ENCODE peak calls at places on chromosomes 1 and 21, in four cellular contexts. One of them, this sample, is unnamed.

GRCh38 chr1:37926061-37926924 is 20.6 kb downstream of the INPP5B start:
- DNase-seq in HepG2: no peak
- DNase-seq in K562: no peak
- DNase-seq in A549: no peak
- DNase-seq in this sample: no peak

GRCh38 chr1:28751315-28752056 is 14.7 kb downstream of the YTHDF2 start:
- DNase-seq in HepG2: no peak
- DNase-seq in K562: peak; percentile 40
- DNase-seq in A549: no peak
- DNase-seq in this sample: peak; percentile 40

GRCh38 chr1:26067432-26067911 is at the start of gene TRIM63:
- DNase-seq in HepG2: no peak
- DNase-seq in K562: no peak
- DNase-seq in A549: no peak
- DNase-seq in this sample: no peak

GRCh38 chr1:246297314-246298273 is 209.5 kb downstream of the SMYD3 start:
- DNase-seq in HepG2: no peak
- DNase-seq in K562: no peak
- DNase-seq in A549: no peak
- DNase-seq in this sample: no peak

GRCh38 chr1:181936269-181936668 is 125.2 kb downstream of the ZNF648 start:
- DNase-seq in HepG2: no peak
- DNase-seq in K562: no peak
- DNase-seq in A549: no peak
- DNase-seq in this sample: no peak

GRCh38 chr1:209556159-209556690 is 27.3 kb upstream of the CAMK1G start:
- DNase-seq in HepG2: no peak
- DNase-seq in K562: no peak
- DNase-seq in A549: no peak
- DNase-seq in this sample: no peak

GRCh38 chr1:231070758-231071443 is 30.8 kb upstream of the FAM89A start:
- DNase-seq in HepG2: no peak
- DNase-seq in K562: no peak
- DNase-seq in A549: no peak
- DNase-seq in this sample: peak; percentile 71

GRCh38 chr1:154453577-154454352 is 48.3 kb upstream of the TDRD10 start:
- DNase-seq in HepG2: peak; percentile 37
- DNase-seq in K562: no peak
- DNase-seq in A549: no peak
- DNase-seq in this sample: no peak

GRCh38 chr1:78146137-78146822 is 100.5 kb downstream of the GIPC2 start:
- DNase-seq in HepG2: no peak
- DNase-seq in K562: no peak
- DNase-seq in A549: no peak
- DNase-seq in this sample: no peak

GRCh38 chr21:9758888-9759287 is 762.5 kb upstream of the TPTE start:
- DNase-seq in HepG2: no peak
- DNase-seq in K562: no peak
- DNase-seq in A549: no peak
- DNase-seq in this sample: no peak
- H3K9me3 ChIP-seq in HepG2: peaks cover 95% of the 10 kb centered on the region
- H3K9me3 ChIP-seq in K562: no peaks in the 10 kb centered on the region
- H3K9me3 ChIP-seq in A549: no peaks in the 10 kb centered on the region
- H3K9me3 ChIP-seq in this sample: peaks cover 28% of the 10 kb centered on the region

GRCh38 chr1:156379420-156380165 is 10.6 kb downstream of the RHBG start:
- DNase-seq in HepG2: no peak
- DNase-seq in K562: peak; percentile 22
- DNase-seq in A549: peak; percentile 58
- DNase-seq in this sample: no peak
- TF ChIP-seq JUN in HepG2: no peak
- TF ChIP-seq JUN in K562: no peak
- TF ChIP-seq JUN in A549: no peak
- TF ChIP-seq JUN in this sample: no peak

GRCh38 chr1:8089535-8090228 is 63.6 kb upstream of the ERRFI1 start:
- DNase-seq in HepG2: no peak
- DNase-seq in K562: no peak
- DNase-seq in A549: no peak
- DNase-seq in this sample: peak; percentile 47
- TF ChIP-seq MYC in HepG2: no peak
- TF ChIP-seq MYC in K562: no peak
- TF ChIP-seq MYC in A549: no peak
- TF ChIP-seq MYC in this sample: no peak

GRCh38 chr1:52544665-52545525 is 8.0 kb downstream of the TUT4 start:
- DNase-seq in HepG2: no peak
- DNase-seq in K562: no peak
- DNase-seq in A549: no peak
- DNase-seq in this sample: no peak
- H3K9me3 ChIP-seq in HepG2: peaks cover 16% of the 10 kb centered on the region
- H3K9me3 ChIP-seq in K562: peaks cover 4% of the 10 kb centered on the region
- H3K9me3 ChIP-seq in A549: peaks cover 34% of the 10 kb centered on the region
- H3K9me3 ChIP-seq in this sample: no peaks in the 10 kb centered on the region

GRCh38 chr21:35179990-35180557 is 131.0 kb upstream of the RUNX1 start:
- DNase-seq in HepG2: no peak
- DNase-seq in K562: no peak
- DNase-seq in A549: no peak
- DNase-seq in this sample: no peak
- TF ChIP-seq JUN in HepG2: no peak
- TF ChIP-seq JUN in K562: no peak
- TF ChIP-seq JUN in A549: no peak
- TF ChIP-seq JUN in this sample: no peak

This sample was measured in endothelial cell of umbilical vein.